ENCODE peak calls at places on chromosome 7, in five cellular contexts. X is AG09309, T is GM04503, E is MG63, V is M059J. W is an unnamed sample.

GRCh38 chr7:117212969-117213877 is 109.6 kb downstream of the WNT2 start:
- DNase-seq in X (peak), T (no peak), E (peak), V (peak), W (peak)

GRCh38 chr7:106915873-106916272 is 50.8 kb downstream of the PIK3CG start:
- DNase-seq in X (no peak), T (no peak), E (no peak), V (no peak), W (no peak)

GRCh38 chr7:110204527-110204926 is 886.4 kb upstream of the LRRN3 start:
- DNase-seq in X (no peak), T (no peak), E (no peak), V (no peak), W (no peak)

GRCh38 chr7:89695241-89695640 is 459.0 kb upstream of the STEAP1 start:
- DNase-seq in X (no peak), T (no peak), E (no peak), V (no peak), W (no peak)

GRCh38 chr7:123771256-123771655 is 22.5 kb upstream of the WASL start:
- DNase-seq in X (no peak), T (no peak), E (no peak), V (no peak), W (no peak)

GRCh38 chr7:122677149-122677548 is 21.8 kb downstream of the RNF133 start:
- DNase-seq in X (no peak), T (no peak), E (no peak), V (no peak), W (no peak)

GRCh38 chr7:22189741-22190140 is 167.2 kb downstream of the RAPGEF5 start:
- DNase-seq in X (no peak), T (no peak), E (no peak), V (no peak), W (no peak)

GRCh38 chr7:69890081-69890369 is 291.8 kb downstream of the AUTS2 start:
- DNase-seq in X (no peak), T (no peak), E (no peak), V (no peak), W (no peak)

GRCh38 chr7:1669486-1669951 is 558 bp upstream of the ELFN1 start:
- DNase-seq in X (no peak), T (no peak), E (no peak), V (no peak), W (peak)

GRCh38 chr7:95840953-95841950 is 68.9 kb downstream of the DYNC1I1 start:
- DNase-seq in X (no peak), T (no peak), E (no peak), V (peak), W (no peak)